ENCODE peak calls at places on chromosomes 6 and 20, in five cellular contexts. X, A, D, R and Z are unnamed samples.

GRCh38 chr6:166760288-166760687 is 133.2 kb upstream of the RPS6KA2 start:
- DNase-seq in X (no peak), A (no peak), D (no peak), R (no peak), Z (no peak)

GRCh38 chr20:20364016-20364746 is 3.7 kb upstream of the INSM1 start:
- DNase-seq in X (no peak), A (peak), D (no peak), R (no peak), Z (no peak)

GRCh38 chr6:104795363-104795762 is 64.4 kb downstream of the HACE1 start:
- DNase-seq in X (no peak), A (no peak), D (no peak), R (no peak), Z (peak)

GRCh38 chr6:17446713-17447112 is 53.3 kb downstream of the CAP2 start:
- DNase-seq in X (no peak), A (no peak), D (no peak), R (no peak), Z (no peak)

GRCh38 chr6:1187293-1188131 is 124.4 kb upstream of the FOXQ1 start:
- DNase-seq in X (no peak), A (no peak), D (no peak), R (no peak), Z (no peak)

GRCh38 chr20:6055161-6055783 is 1.4 kb upstream of the LRRN4 start:
- DNase-seq in X (no peak), A (peak), D (no peak), R (no peak), Z (no peak)

GRCh38 chr6:17885079-17885478 is 102.4 kb downstream of the KIF13A start:
- DNase-seq in X (no peak), A (no peak), D (no peak), R (no peak), Z (no peak)

GRCh38 chr6:97440590-97441176 is 157.7 kb upstream of the MMS22L start:
- DNase-seq in X (peak), A (peak), D (no peak), R (peak), Z (peak)

GRCh38 chr6:55913213-55914195 is 38.1 kb upstream of the BMP5 start:
- DNase-seq in X (no peak), A (peak), D (peak), R (peak), Z (no peak)

GRCh38 chr6:167736486-167737204 is 90.1 kb upstream of the AFDN start:
- DNase-seq in X (no peak), A (no peak), D (no peak), R (no peak), Z (no peak)

GRCh38 chr6:11712760-11713159 is 65.8 kb downstream of the ADTRP start:
- DNase-seq in X (no peak), A (no peak), D (no peak), R (peak), Z (no peak)

GRCh38 chr6:164927288-164928040 is 381.9 kb downstream of the C6orf118 start:
- DNase-seq in X (peak), A (peak), D (peak), R (peak), Z (peak)

GRCh38 chr6:28345201-28345600 is 4.5 kb upstream of the ZKSCAN3 start:
- DNase-seq in X (no peak), A (no peak), D (no peak), R (no peak), Z (no peak)

GRCh38 chr6:2706482-2706881 is 44.2 kb downstream of the MYLK4 start:
- DNase-seq in X (no peak), A (peak), D (no peak), R (no peak), Z (no peak)

GRCh38 chr6:132298344-132298949 is 102.8 kb downstream of the MOXD1 start:
- DNase-seq in X (peak), A (peak), D (no peak), R (peak), Z (peak)

GRCh38 chr6:133240511-133241087 is 558 bp upstream of the EYA4 start:
- DNase-seq in X (no peak), A (peak), D (no peak), R (no peak), Z (no peak)

GRCh38 chr6:134161036-134161435 is 108.6 kb upstream of the SLC2A12 start:
- DNase-seq in X (no peak), A (no peak), D (no peak), R (no peak), Z (no peak)

GRCh38 chr20:41248371-41249024 is 69.0 kb downstream of the ZHX3 start:
- DNase-seq in X (no peak), A (no peak), D (no peak), R (peak), Z (no peak)
- H3K4me3 ChIP-seq in X (no peak), A (no peak), D (no peak), R (no peak), Z (no peak)

GRCh38 chr6:87484491-87484890 is 11.7 kb downstream of the SLC35A1 start:
- DNase-seq in X (no peak), A (no peak), D (no peak), R (no peak), Z (no peak)

GRCh38 chr6:87487555-87487954 is 14.8 kb downstream of the SLC35A1 start:
- DNase-seq in X (no peak), A (no peak), D (no peak), R (no peak), Z (no peak)

GRCh38 chr6:87482382-87482781 is 9.6 kb downstream of the SLC35A1 start:
- DNase-seq in X (no peak), A (no peak), D (no peak), R (no peak), Z (no peak)

GRCh38 chr6:87481936-87482335 is 9.2 kb downstream of the SLC35A1 start:
- DNase-seq in X (no peak), A (no peak), D (no peak), R (no peak), Z (no peak)

GRCh38 chr6:87483929-87484328 is 11.2 kb downstream of the SLC35A1 start:
- DNase-seq in X (no peak), A (no peak), D (peak), R (peak), Z (no peak)
- TF ChIP-seq CTCF in X (no peak), A (peak), D (peak), R (peak), Z (no peak)

DNA sequence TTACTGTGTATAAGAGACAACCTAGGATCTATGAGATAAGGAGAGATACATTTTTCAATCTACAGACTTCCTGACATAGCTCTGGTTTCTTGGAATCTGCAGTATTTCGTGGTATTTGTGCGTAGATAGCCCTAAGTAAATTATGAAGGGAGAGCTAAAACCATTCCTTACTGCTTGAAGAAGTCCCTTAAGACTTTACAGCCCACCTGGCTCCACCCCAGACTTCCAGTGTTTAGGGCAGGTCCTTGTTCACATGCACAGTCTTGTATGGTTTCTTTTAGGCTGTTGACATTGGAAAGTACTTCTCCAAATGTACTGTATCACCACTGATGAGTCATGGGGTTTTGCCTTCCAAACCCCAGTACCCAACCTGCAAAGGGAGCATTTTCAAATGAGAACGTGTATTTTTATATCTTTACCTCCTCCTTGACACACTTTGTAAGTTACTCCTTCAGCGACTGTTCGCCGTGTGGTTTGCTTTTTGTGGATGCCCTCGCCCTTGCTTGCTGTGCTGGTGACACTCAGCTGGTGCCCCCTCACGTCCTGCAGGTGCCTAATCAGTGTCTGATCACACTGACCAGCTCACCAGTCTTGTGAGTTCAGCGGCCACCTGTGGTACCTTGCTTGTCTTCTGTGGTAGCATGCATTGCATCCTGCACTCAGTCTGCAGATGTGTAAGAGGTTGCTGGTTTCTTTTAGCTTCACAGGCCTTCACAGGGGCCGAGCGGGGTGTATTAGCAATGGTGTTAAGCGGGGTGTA is 73.3 kb downstream of the IGF2R start:
- DNase-seq in X (no peak), A (no peak), D (no peak), R (peak), Z (no peak)
- H3K4me3 ChIP-seq in X (no peak), A (no peak), D (no peak), R (no peak), Z (no peak)

GRCh38 chr20:23164176-23164601 is 78.1 kb upstream of the CD93 start:
- DNase-seq in X (no peak), A (no peak), D (no peak), R (no peak), Z (no peak)
- TF ChIP-seq CTCF in X (no peak), A (no peak), D (no peak), R (no peak), Z (no peak)

DNA sequence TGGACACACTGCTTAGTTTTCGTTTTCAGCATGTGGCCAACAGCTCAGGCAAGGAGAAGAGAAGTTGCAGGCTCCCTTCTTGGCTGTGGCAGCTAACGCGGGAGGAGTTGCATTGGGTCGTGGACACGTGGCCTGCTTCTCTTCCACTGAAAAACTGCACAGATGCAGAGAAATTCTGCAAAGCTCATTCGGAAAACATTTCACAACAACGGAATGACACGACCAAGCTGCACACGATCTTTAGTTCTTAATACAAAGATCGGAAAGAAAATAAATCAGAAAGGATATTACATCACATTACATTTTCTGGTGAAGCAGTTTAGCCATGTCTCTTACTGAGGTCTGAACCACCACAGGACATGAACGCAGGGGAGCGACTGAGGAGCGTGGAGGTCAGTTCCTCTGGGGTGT is 178.4 kb downstream of the THBS2 start:
- DNase-seq in X (peak), A (no peak), D (no peak), R (peak), Z (no peak)
- H3K4me3 ChIP-seq in X (no peak), A (no peak), D (no peak), R (no peak), Z (no peak)